ENCODE peak calls at places on chromosome 19, in seven cellular contexts. R, E, M, K, F, X and H are unnamed samples.

GRCh38 chr19:33270769-33271168 is 31.6 kb downstream of the CEBPA start:
- DNase-seq in R (no peak), E (no peak), M (no peak), K (no peak), F (no peak), X (no peak), H (no peak)

GRCh38 chr19:29410974-29411615 is 114.7 kb upstream of the VSTM2B start:
- DNase-seq in R (no peak), E (no peak), M (no peak), K (peak), F (no peak), X (no peak), H (no peak)

GRCh38 chr19:6890421-6890913 is 3.1 kb downstream of the ADGRE1 start:
- DNase-seq in R (no peak), E (no peak), M (no peak), K (no peak), F (no peak), X (no peak), H (no peak)

GRCh38 chr19:36771275-36772231 is 1.1 kb downstream of the ZNF850 start:
- DNase-seq in R (peak), E (peak), M (peak), K (no peak), F (peak), X (no peak), H (peak)

GRCh38 chr19:48168689-48169088 is 1.5 kb downstream of the LIG1 start:
- DNase-seq in R (no peak), E (no peak), M (no peak), K (no peak), F (no peak), X (no peak), H (no peak)

GRCh38 chr19:13875824-13876223 is 1.1 kb upstream of the NANOS3 start:
- DNase-seq in R (no peak), E (no peak), M (no peak), K (no peak), F (no peak), X (no peak), H (no peak)

GRCh38 chr19:35641515-35642151 is at the start of gene ETV2:
- DNase-seq in R (no peak), E (no peak), M (no peak), K (no peak), F (no peak), X (peak), H (no peak)

GRCh38 chr19:15583346-15583745 is 31.7 kb upstream of the CYP4F8 start:
- DNase-seq in R (no peak), E (no peak), M (no peak), K (no peak), F (no peak), X (peak), H (no peak)

GRCh38 chr19:29967623-29968022 is 25.6 kb downstream of the URI1 start:
- DNase-seq in R (no peak), E (no peak), M (no peak), K (peak), F (no peak), X (no peak), H (no peak)

GRCh38 chr19:3823345-3823704 is 37.1 kb upstream of the MATK start:
- DNase-seq in R (no peak), E (no peak), M (no peak), K (no peak), F (no peak), X (no peak), H (no peak)

GRCh38 chr19:10552596-10553053 is 8.9 kb downstream of the ATG4D start:
- DNase-seq in R (no peak), E (no peak), M (no peak), K (no peak), F (peak), X (no peak), H (peak)

GRCh38 chr19:49387936-49388372 is at the start of gene KASH5:
- DNase-seq in R (peak), E (no peak), M (no peak), K (peak), F (no peak), X (peak), H (no peak)

GRCh38 chr19:17777840-17778620 is 16.9 kb upstream of the B3GNT3 start:
- DNase-seq in R (peak), E (no peak), M (no peak), K (no peak), F (no peak), X (peak), H (no peak)

GRCh38 chr19:5498817-5499535 is 43.8 kb downstream of the ZNRF4 start:
- DNase-seq in R (no peak), E (no peak), M (no peak), K (no peak), F (no peak), X (no peak), H (no peak)

GRCh38 chr19:41161903-41162302 is 31.1 kb upstream of the CYP2S1 start:
- DNase-seq in R (no peak), E (no peak), M (no peak), K (no peak), F (no peak), X (no peak), H (peak)

GRCh38 chr19:39046037-39046821 is 13.9 kb upstream of the FBXO27 start:
- DNase-seq in R (no peak), E (no peak), M (no peak), K (no peak), F (no peak), X (no peak), H (no peak)

GRCh38 chr19:18269336-18269735 is 4.9 kb downstream of the IQCN start:
- DNase-seq in R (no peak), E (no peak), M (no peak), K (no peak), F (no peak), X (no peak), H (no peak)

GRCh38 chr19:33193269-33193863 is 764 bp upstream of the LRP3 start:
- DNase-seq in R (no peak), E (no peak), M (no peak), K (no peak), F (no peak), X (no peak), H (no peak)

GRCh38 chr19:4064551-4065260 is 2.0 kb downstream of the ZBTB7A start:
- DNase-seq in R (no peak), E (no peak), M (peak), K (peak), F (no peak), X (peak), H (no peak)

GRCh38 chr19:7851623-7852500 is 21.8 kb downstream of the EVI5L start:
- DNase-seq in R (no peak), E (no peak), M (peak), K (peak), F (no peak), X (peak), H (no peak)

GRCh38 chr19:47598407-47599349 is 10.3 kb upstream of the BICRA start:
- DNase-seq in R (no peak), E (peak), M (no peak), K (peak), F (peak), X (peak), H (no peak)

GRCh38 chr19:48603449-48603848 is 3.1 kb upstream of the SPACA4 start:
- DNase-seq in R (no peak), E (no peak), M (no peak), K (no peak), F (no peak), X (peak), H (no peak)

GRCh38 chr19:40744554-40745401 is 5.5 kb downstream of the ACTMAP start:
- DNase-seq in R (no peak), E (no peak), M (no peak), K (no peak), F (no peak), X (peak), H (no peak)

GRCh38 chr19:42424345-42424707 is 2.9 kb downstream of the LIPE start:
- DNase-seq in R (no peak), E (no peak), M (no peak), K (no peak), F (no peak), X (no peak), H (no peak)

GRCh38 chr19:13539332-13539731 is 33.1 kb upstream of the CACNA1A start:
- DNase-seq in R (no peak), E (no peak), M (no peak), K (no peak), F (no peak), X (no peak), H (no peak)

GRCh38 chr19:41321600-41322270 is 11.8 kb downstream of the CCDC97 start:
- DNase-seq in R (no peak), E (no peak), M (no peak), K (peak), F (peak), X (no peak), H (no peak)

GRCh38 chr19:39679791-39680168 is 24.1 kb downstream of the LGALS16 start:
- DNase-seq in R (no peak), E (no peak), M (no peak), K (no peak), F (no peak), X (no peak), H (no peak)

GRCh38 chr19:947707-948533 is 22.1 kb downstream of the ARID3A start:
- DNase-seq in R (no peak), E (no peak), M (no peak), K (peak), F (no peak), X (peak), H (no peak)

GRCh38 chr19:41354343-41354974 is 737 bp upstream of the TGFB1 start:
- DNase-seq in R (no peak), E (no peak), M (no peak), K (no peak), F (no peak), X (peak), H (no peak)

GRCh38 chr19:47369923-47370625 is 21.0 kb downstream of the DHX34 start:
- DNase-seq in R (no peak), E (peak), M (no peak), K (no peak), F (no peak), X (no peak), H (no peak)

GRCh38 chr19:47241919-47242644 is 11.1 kb upstream of the BBC3 start:
- DNase-seq in R (no peak), E (no peak), M (no peak), K (no peak), F (no peak), X (no peak), H (no peak)

GRCh38 chr19:56839665-56840451 is 668 bp downstream of the PEG3 start:
- DNase-seq in R (no peak), E (no peak), M (peak), K (no peak), F (no peak), X (peak), H (no peak)

GRCh38 chr19:42352216-42352892 is 26.9 kb downstream of the MEGF8 start:
- DNase-seq in R (no peak), E (no peak), M (peak), K (no peak), F (no peak), X (peak), H (no peak)

GRCh38 chr19:29528350-29528945 is 2.7 kb downstream of the VSTM2B start:
- DNase-seq in R (peak), E (no peak), M (peak), K (peak), F (peak), X (peak), H (peak)

GRCh38 chr19:42323852-42324654 is 1.4 kb upstream of the MEGF8 start:
- DNase-seq in R (no peak), E (no peak), M (no peak), K (no peak), F (no peak), X (peak), H (no peak)

GRCh38 chr19:32599736-32600157 is 18.8 kb downstream of the PDCD5 start:
- DNase-seq in R (peak), E (peak), M (no peak), K (peak), F (peak), X (no peak), H (peak)

GRCh38 chr19:31408460-31409124 is 59.4 kb upstream of the TSHZ3 start:
- DNase-seq in R (no peak), E (peak), M (no peak), K (no peak), F (peak), X (no peak), H (no peak)

GRCh38 chr19:35027851-35028599 is 2.2 kb upstream of the SCN1B start:
- DNase-seq in R (no peak), E (no peak), M (no peak), K (no peak), F (no peak), X (no peak), H (no peak)

GRCh38 chr19:6678690-6679109 is 8.7 kb upstream of the TNFSF14 start:
- DNase-seq in R (peak), E (no peak), M (no peak), K (no peak), F (no peak), X (no peak), H (no peak)